ENCODE peak calls at places on chromosomes 11 and 22, in four cellular contexts. E, J, A and K are unnamed samples. For H3K4me1, the result is how much of the 10 kb centered on the place peaks cover.

GRCh38 chr11:130531061-130531460 is 82.6 kb downstream of the ADAMTS15 start:
- DNase-seq in E (no peak), J (no peak), A (no peak), K (no peak)

GRCh38 chr22:45649809-45650208 is 21.8 kb upstream of the ATXN10 start:
- DNase-seq in E (no peak), J (no peak), A (no peak), K (no peak)

GRCh38 chr11:74663315-74663714 is 67.9 kb downstream of the CHRDL2 start:
- DNase-seq in J (no peak), A (no peak), E (no peak), K (no peak)

GRCh38 chr22:23233746-23234408 is 53.6 kb downstream of the BCR start:
- DNase-seq in J (no peak), A (no peak), E (peak), K (no peak)

GRCh38 chr11:60836866-60837510 is 4.9 kb upstream of the CCDC86 start:
- DNase-seq in E (no peak), J (no peak), A (no peak), K (no peak)

GRCh38 chr22:38941488-38941987 is 15.9 kb upstream of the APOBEC3A start:
- DNase-seq in J (no peak), E (no peak), A (no peak), K (no peak)

GRCh38 chr11:45285289-45285828 is 782 bp downstream of the SYT13 start:
- DNase-seq in J (no peak), A (no peak), E (no peak), K (no peak)

GRCh38 chr22:32205974-32206773 is 1.3 kb upstream of the RFPL2 start:
- DNase-seq in J (no peak), E (no peak), A (no peak), K (no peak)

GRCh38 chr11:127000291-127000968 is at the start of gene KIRREL3:
- DNase-seq in E (peak), J (no peak), A (no peak), K (no peak)

DNA sequence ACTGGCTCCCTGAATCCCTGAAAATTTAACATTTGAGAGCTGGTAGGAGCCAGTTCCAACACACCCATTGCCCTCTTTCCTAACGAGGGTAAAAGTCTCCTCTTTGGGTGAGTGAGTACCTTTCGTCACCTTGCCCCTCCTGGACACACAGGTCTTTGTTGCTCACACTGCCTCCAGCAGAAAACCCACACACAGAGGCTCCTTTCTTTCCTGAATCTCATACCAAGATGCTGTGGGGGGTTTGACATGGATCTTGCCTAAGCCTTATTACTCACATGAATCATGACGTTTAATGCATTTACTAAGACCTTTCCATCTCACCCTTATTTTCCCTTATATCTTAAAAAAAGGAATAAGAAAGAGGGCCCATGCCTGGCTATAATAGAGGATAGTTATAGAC is 53.0 kb downstream of the PARVA start:
- DNase-seq in J (no peak), A (no peak), E (peak), K (no peak)
- H3K27ac ChIP-seq in J (no peak), A (no peak), E (no peak), K (no peak)

GRCh38 chr11:12133539-12134238 is 23.3 kb downstream of the MICAL2 start:
- DNase-seq in J (no peak), A (no peak), E (no peak), K (no peak)
- H3K4me1 ChIP-seq in J (under half), A (under half), E (under half), K (under half)

GRCh38 chr22:35592418-35592967 is 24.6 kb downstream of the MB start:
- DNase-seq in E (no peak), A (no peak), J (no peak), K (no peak)

GRCh38 chr22:35593071-35593884 is 23.9 kb downstream of the MB start:
- DNase-seq in E (no peak), J (no peak), A (no peak), K (no peak)

GRCh38 chr22:35590634-35591295 is 26.4 kb downstream of the MB start:
- DNase-seq in A (no peak), E (no peak), J (no peak), K (no peak)

GRCh38 chr22:35593885-35594470 is 23.2 kb downstream of the MB start:
- DNase-seq in E (no peak), A (no peak), J (no peak), K (no peak)

DNA sequence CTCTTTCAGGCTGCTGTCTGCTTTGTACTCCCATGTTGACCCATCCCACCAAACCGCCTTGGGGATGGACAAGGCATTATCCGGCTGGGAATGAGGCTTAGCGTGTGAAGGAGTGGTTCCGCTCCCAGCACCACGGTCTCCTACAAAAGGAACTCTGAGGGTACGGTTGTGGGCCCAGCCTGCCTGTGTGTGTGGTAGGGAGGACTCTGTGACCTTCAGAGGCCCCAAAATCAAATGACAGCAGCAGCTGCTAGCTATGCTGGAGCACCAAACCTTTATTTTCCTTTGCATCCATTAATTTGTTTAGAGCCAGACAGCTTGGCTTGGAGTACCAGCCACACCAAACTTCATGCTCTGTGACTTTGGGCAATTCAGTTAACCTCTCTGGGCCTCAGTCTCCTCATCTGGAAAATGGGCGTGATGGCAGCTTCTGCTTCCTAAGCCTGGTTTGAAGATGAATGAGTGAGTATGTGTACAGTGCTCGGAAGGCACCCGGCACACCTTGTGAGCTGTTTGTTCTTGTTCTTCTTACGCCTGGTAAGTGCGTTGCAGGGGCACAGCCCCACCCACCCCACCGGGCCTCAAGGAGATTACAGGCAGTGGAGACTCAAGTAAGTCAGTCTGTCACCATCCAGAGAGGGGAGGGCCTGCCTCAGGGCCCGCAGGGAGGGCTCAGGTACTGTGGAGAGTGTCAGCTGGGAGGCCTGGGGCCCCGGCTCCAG is 25.3 kb downstream of the MB start:
- DNase-seq in A (no peak), E (no peak), J (no peak), K (no peak)
- H3K27ac ChIP-seq in A (no peak), E (no peak), J (no peak), K (no peak)

DNA sequence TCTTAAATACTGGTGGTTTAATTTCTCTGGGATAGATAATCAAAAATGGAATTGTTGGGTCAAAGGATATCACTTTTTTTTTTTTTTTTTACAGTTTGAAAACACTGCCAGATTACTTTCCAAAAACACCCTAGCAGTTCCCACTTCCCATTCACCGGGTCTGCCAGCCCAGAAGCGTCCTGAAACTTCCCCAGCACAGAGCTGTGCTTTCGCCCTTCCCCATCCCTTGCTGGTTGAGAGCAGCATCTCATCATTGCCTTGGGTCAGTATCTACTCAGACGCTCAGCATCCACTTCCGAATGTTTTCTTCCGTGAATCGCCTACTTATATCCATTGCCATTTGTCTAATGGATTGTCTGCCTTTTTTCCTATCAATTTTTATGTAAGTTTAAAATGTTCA is 5.5 kb downstream of the CERK start:
- DNase-seq in E (no peak), A (no peak), J (no peak), K (no peak)
- H3K4me1 ChIP-seq in E (under half), A (half or more), J (under half), K (under half)

DNA sequence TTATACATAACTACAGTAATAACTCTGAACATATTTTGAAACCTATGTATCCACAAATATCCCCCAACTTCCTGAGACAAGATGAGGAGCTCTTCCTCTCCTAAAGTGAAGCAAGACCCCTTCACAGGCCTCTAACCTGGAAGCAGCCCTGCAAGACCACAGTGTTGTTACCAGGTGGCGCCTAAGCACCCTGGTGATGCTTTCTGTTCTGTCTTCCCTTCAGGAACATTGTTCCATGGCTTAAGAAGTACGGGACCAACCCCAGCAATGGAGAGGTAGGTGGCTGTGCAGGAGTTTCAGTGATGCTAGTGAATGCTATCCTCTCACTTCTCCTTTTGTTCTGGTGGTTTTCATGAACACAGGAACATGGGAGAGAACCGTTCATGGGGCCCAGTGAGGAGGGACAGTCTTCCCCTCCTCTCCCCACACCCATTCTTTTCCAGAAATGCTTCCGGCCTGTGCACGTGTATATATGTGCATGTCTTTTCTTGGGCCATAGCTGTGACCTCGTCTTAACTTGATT is 6.4 kb downstream of the PPIL2 start:
- DNase-seq in J (no peak), E (no peak), A (no peak), K (no peak)
- H3K27ac ChIP-seq in J (no peak), E (no peak), A (no peak), K (no peak)